ENCODE peak calls at places on chromosomes 1 and 21, in nine cellular contexts. U, M, X, Q, T, S, W, H and Z are unnamed samples. For H3K9me3 and H3K4me1, the result is how much of the 10 kb centered on the place peaks cover.

GRCh38 chr21:42337830-42338729 is 12.7 kb downstream of the TFF2 start:
- DNase-seq in U (peak), M (peak), X (peak), Q (peak), T (peak), S (no peak), W (peak), H (no peak), Z (peak)

GRCh38 chr1:39652105-39652504 is 12.7 kb upstream of the HEYL start:
- DNase-seq in U (no peak), M (no peak), X (no peak), Q (no peak), T (no peak), S (no peak), W (no peak), H (no peak), Z (peak)

GRCh38 chr1:209267968-209268367 is 315.5 kb upstream of the CAMK1G start:
- DNase-seq in U (no peak), M (no peak), X (no peak), Q (no peak), T (no peak), S (no peak), W (no peak), H (no peak), Z (no peak)

GRCh38 chr1:174643206-174643605 is 195.4 kb downstream of the GPR52 start:
- DNase-seq in U (no peak), M (no peak), X (no peak), Q (no peak), T (no peak), S (no peak), W (no peak), H (no peak), Z (no peak)

GRCh38 chr21:34810786-34811185 is 142.0 kb downstream of the CLIC6 start:
- DNase-seq in U (no peak), M (no peak), X (no peak), Q (no peak), T (no peak), S (no peak), W (no peak), H (no peak), Z (no peak)

GRCh38 chr21:44856131-44856530 is 17.4 kb downstream of the PTTG1IP start:
- DNase-seq in U (no peak), M (no peak), X (peak), Q (peak), T (no peak), S (no peak), W (no peak), H (no peak), Z (no peak)

GRCh38 chr1:116826818-116827606 is 72.8 kb downstream of the CD2 start:
- DNase-seq in U (no peak), M (no peak), X (no peak), Q (no peak), T (peak), S (no peak), W (no peak), H (no peak), Z (no peak)

GRCh38 chr1:186188736-186189135 is 186.3 kb downstream of the TPR start:
- DNase-seq in U (no peak), M (no peak), X (no peak), Q (no peak), T (peak), S (no peak), W (no peak), H (no peak), Z (no peak)

GRCh38 chr1:175839678-175840669 is 96.6 kb upstream of the TNR start:
- DNase-seq in U (no peak), M (no peak), X (no peak), Q (no peak), T (no peak), S (no peak), W (no peak), H (no peak), Z (no peak)

GRCh38 chr1:186102559-186103148 is 272.4 kb downstream of the TPR start:
- DNase-seq in U (peak), M (no peak), X (no peak), Q (no peak), T (peak), S (no peak), W (no peak), H (no peak), Z (peak)

GRCh38 chr1:186828612-186829542 is at the start of gene PLA2G4A:
- DNase-seq in U (peak), M (no peak), X (peak), Q (peak), T (peak), S (no peak), W (peak), H (no peak), Z (peak)

GRCh38 chr1:194512957-194513356 is 1326.5 kb upstream of the B3GALT2 start:
- DNase-seq in U (peak), M (no peak), X (no peak), Q (no peak), T (peak), S (no peak), W (no peak), H (no peak), Z (no peak)

GRCh38 chr1:220786337-220787068 is at the start of gene MTARC1:
- DNase-seq in U (peak), M (peak), X (peak), Q (peak), T (peak), S (no peak), W (peak), H (no peak), Z (peak)

GRCh38 chr1:185696419-185697150 is 37.6 kb upstream of the HMCN1 start:
- DNase-seq in U (no peak), M (no peak), X (no peak), Q (no peak), T (no peak), S (no peak), W (no peak), H (no peak), Z (no peak)

GRCh38 chr1:240803151-240803550 is 191.2 kb upstream of the GREM2 start:
- DNase-seq in U (no peak), M (no peak), X (no peak), Q (no peak), T (peak), S (no peak), W (no peak), H (no peak), Z (no peak)

GRCh38 chr1:200891774-200892157 is 2.9 kb upstream of the INAVA start:
- DNase-seq in U (peak), M (peak), X (no peak), Q (peak), T (no peak), S (no peak), W (peak), H (no peak), Z (no peak)

GRCh38 chr1:14367444-14367843 is 231.0 kb upstream of the KAZN start:
- DNase-seq in U (no peak), M (no peak), X (no peak), Q (no peak), T (no peak), S (no peak), W (no peak), H (no peak), Z (no peak)

GRCh38 chr1:202046227-202046626 is 35.8 kb downstream of the ELF3 start:
- DNase-seq in U (no peak), M (no peak), X (peak), Q (peak), T (no peak), S (no peak), W (no peak), H (no peak), Z (no peak)

DNA sequence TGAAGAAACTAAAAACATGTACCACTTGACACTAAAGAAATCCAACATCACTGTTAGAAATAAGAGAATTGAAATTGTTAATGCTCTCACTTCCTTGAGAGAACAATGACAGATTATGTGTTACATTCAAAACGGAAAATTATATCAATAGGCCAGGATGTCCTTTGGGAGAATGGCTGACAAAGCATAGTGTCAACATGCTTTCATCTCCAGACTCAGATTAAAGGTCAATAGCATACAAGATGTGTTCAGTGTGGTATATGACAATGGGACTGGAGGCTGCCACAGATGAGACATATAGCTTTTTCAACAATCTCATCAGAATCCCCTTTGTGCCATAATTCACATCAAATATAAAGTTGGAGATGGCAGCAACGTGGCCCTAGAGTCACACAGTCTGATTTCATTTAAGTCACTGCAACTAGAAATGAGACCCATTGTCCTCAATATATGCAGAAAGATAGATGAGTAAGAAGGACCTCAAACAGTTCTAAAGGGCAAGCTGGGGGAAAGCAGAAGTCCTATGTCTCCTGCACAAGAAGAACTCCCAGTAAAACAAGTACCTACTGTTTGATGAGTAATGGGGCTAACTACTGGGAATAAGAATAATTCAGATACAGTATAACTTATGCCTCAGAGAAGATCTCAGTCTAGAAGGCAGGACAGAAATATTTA is 327.9 kb downstream of the TTLL7 start:
- DNase-seq in U (no peak), M (no peak), X (no peak), Q (no peak), T (no peak), S (no peak), W (no peak), H (no peak), Z (no peak)
- H3K9me3 ChIP-seq in U (under half), M (under half), X (under half), Q (under half), T (under half), S (under half), W (under half), H (under half), Z (under half)

GRCh38 chr1:19468397-19468956 is 16.9 kb downstream of the CAPZB start:
- DNase-seq in U (no peak), M (no peak), X (peak), Q (peak), T (no peak), S (peak), W (peak), H (no peak), Z (peak)
- H3K4me1 ChIP-seq in U (under half), M (under half), X (half or more), Q (half or more), T (under half), S (under half), W (half or more), H (under half), Z (half or more)

GRCh38 chr21:24200052-24200451 is 1407.2 kb downstream of the MRPL39 start:
- DNase-seq in U (no peak), M (no peak), X (no peak), Q (no peak), T (no peak), S (no peak), W (no peak), H (no peak), Z (no peak)

GRCh38 chr21:24197132-24197643 is 1410.1 kb downstream of the MRPL39 start:
- DNase-seq in U (no peak), M (no peak), X (no peak), Q (no peak), T (no peak), S (no peak), W (no peak), H (no peak), Z (no peak)

GRCh38 chr21:24197956-24198355 is 1409.3 kb downstream of the MRPL39 start:
- DNase-seq in U (no peak), M (no peak), X (no peak), Q (no peak), T (peak), S (no peak), W (no peak), H (no peak), Z (no peak)
- H3K9me3 ChIP-seq in U (under half), M (under half), X (under half), Q (under half), T (under half), S (under half), W (under half), H (under half), Z (under half)

GRCh38 chr1:205488074-205488723 is 16.3 kb upstream of the CDK18 start:
- DNase-seq in U (peak), M (peak), X (no peak), Q (no peak), T (peak), S (no peak), W (no peak), H (no peak), Z (peak)
- H3K4me1 ChIP-seq in U (under half), M (under half), X (under half), Q (under half), T (under half), S (under half), W (under half), H (under half), Z (under half)

GRCh38 chr1:7319196-7319595 is 451.9 kb upstream of the VAMP3 start:
- DNase-seq in U (no peak), M (no peak), X (no peak), Q (no peak), T (no peak), S (no peak), W (no peak), H (no peak), Z (no peak)

GRCh38 chr1:7320661-7321060 is 450.4 kb upstream of the VAMP3 start:
- DNase-seq in U (no peak), M (no peak), X (no peak), Q (no peak), T (no peak), S (no peak), W (no peak), H (no peak), Z (no peak)

GRCh38 chr1:7322912-7323311 is 448.2 kb upstream of the VAMP3 start:
- DNase-seq in U (no peak), M (no peak), X (no peak), Q (no peak), T (no peak), S (no peak), W (no peak), H (no peak), Z (no peak)

GRCh38 chr1:7325254-7325653 is 445.8 kb upstream of the VAMP3 start:
- DNase-seq in U (no peak), M (no peak), X (no peak), Q (no peak), T (no peak), S (no peak), W (no peak), H (no peak), Z (no peak)

GRCh38 chr1:7322283-7322785 is 448.8 kb upstream of the VAMP3 start:
- DNase-seq in U (no peak), M (no peak), X (no peak), Q (no peak), T (no peak), S (no peak), W (no peak), H (no peak), Z (no peak)
- H3K9me3 ChIP-seq in U (under half), M (under half), X (under half), Q (under half), T (under half), S (under half), W (under half), H (under half), Z (under half)

GRCh38 chr1:92465256-92465647 is 21.5 kb downstream of the GFI1 start:
- DNase-seq in U (no peak), M (no peak), X (no peak), Q (no peak), T (no peak), S (no peak), W (no peak), H (no peak), Z (no peak)

GRCh38 chr1:92470216-92470615 is 16.5 kb downstream of the GFI1 start:
- DNase-seq in U (no peak), M (no peak), X (no peak), Q (no peak), T (no peak), S (no peak), W (no peak), H (no peak), Z (no peak)

GRCh38 chr1:92464588-92465255 is 22.0 kb downstream of the GFI1 start:
- DNase-seq in U (no peak), M (no peak), X (no peak), Q (no peak), T (no peak), S (no peak), W (no peak), H (no peak), Z (no peak)

GRCh38 chr1:92461364-92462097 is 25.2 kb downstream of the GFI1 start:
- DNase-seq in U (no peak), M (no peak), X (no peak), Q (no peak), T (no peak), S (no peak), W (no peak), H (no peak), Z (no peak)

GRCh38 chr1:92466702-92467101 is 20.0 kb downstream of the GFI1 start:
- DNase-seq in U (no peak), M (no peak), X (no peak), Q (no peak), T (no peak), S (no peak), W (no peak), H (no peak), Z (no peak)
- H3K4me1 ChIP-seq in U (under half), M (under half), X (under half), Q (under half), T (under half), S (under half), W (half or more), H (under half), Z (under half)

DNA sequence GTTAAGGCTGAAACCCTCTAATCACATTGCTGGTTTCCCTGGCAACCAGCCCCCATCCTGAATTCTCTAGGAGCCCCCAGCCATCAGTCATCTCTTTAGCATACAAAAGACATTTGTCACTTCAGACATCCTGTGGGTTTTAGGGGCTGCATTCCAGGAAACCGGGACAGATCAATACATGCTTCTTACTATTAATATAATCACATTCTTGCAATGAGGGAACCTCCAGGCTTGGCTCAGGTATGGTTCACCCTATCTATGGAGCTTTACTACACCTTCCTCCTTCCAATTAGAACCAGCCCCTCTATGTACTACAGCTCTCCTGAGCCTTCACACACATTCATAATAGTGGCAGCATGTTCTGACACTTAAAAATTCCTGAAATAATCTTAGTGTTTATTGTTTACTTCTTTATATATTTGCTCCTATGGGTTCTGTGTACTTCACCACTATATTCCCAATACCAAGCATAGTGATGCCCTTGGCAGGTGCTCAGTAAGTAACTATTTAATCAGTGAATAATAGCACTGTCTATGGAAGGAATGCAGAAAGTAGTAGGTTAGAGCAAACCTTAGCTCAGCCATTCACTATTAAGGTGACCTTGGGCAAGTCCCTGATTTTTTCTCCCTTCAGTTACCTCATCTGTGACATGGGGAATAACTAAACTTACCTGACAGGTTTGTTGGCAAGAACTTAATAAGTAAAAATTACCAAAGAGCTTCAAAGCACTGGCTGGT is 59.6 kb downstream of the ZNF678 start:
- DNase-seq in U (no peak), M (no peak), X (no peak), Q (no peak), T (no peak), S (no peak), W (no peak), H (no peak), Z (no peak)
- H3K9me3 ChIP-seq in U (under half), M (half or more), X (under half), Q (under half), T (under half), S (under half), W (half or more), H (under half), Z (under half)

GRCh38 chr1:235077163-235077540 is 51.5 kb downstream of the TOMM20 start:
- DNase-seq in U (no peak), M (no peak), X (peak), Q (no peak), T (no peak), S (no peak), W (peak), H (no peak), Z (no peak)
- H3K4me1 ChIP-seq in U (under half), M (under half), X (half or more), Q (under half), T (under half), S (half or more), W (half or more), H (under half), Z (under half)

DNA sequence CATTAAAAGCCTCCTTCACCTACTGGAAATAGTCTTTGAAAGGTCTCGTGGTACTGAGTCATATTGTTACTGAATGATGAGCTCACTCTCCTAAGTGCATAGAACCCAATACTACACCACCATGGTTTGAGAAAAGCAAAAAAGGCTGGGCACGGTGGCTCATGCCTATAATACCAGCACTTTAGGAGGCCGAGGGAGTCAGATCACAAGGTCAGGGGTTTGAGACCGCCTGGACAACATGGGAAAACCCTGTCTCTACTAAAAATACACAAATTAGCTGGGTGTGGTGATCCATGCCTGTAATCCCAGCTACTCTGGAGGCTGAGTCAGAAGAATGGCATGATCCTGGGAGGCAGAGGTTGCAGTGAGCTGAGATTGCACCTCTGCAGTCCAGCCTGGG is 3.3 kb upstream of the HNRNPCL1 start:
- DNase-seq in U (no peak), M (no peak), X (no peak), Q (no peak), T (no peak), S (no peak), W (no peak), H (no peak), Z (no peak)
- H3K9me3 ChIP-seq in U (under half), M (under half), X (under half), Q (under half), T (under half), S (under half), W (under half), H (under half), Z (under half)

DNA sequence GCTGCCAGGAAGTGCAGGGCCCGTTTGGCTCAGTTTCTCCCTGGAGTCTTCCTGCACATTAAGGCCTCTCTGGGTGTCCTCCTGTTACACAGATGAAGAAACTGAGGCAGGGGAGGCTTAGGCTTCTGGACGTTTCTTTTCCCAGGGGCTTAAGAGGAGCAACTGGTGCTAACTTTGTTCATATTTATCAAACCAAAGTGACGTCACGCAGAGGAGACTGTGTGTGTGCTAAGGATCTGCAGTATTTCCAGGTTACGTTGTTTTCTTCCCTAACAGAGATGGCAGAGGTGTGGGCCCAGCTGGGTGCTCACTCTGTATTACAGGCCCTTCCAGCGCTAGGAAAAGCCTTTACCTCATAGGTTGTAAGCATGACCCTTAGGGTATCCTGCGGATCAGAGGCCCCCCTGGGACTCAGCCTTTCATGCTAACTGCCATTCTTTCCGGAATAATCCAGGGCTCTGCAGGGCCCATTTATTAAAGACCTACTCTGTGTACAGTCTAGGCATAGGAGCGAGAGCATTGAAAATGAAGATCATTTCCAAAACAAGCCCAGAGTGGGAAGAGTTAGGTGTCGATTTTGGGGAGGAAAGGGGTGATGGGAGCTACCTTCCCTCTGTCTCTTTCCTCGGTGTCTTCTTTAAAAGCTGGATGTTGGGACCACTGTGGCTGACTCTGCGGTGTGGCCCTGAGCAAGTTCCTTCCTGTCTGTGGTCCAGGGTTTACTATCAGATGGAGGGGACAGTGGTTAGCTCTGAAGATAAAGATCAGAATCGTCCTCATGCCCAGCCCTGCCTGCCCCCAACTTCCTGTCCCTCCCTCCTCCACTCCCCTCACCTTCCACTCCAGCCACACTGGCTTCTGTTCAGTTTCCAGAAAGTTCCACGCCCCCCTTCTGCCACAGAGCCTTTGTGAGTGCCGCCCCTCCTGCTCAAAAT is 4.6 kb downstream of the AGTRAP start:
- DNase-seq in U (no peak), M (no peak), X (no peak), Q (no peak), T (no peak), S (no peak), W (peak), H (no peak), Z (no peak)
- H3K4me1 ChIP-seq in U (under half), M (under half), X (under half), Q (under half), T (under half), S (under half), W (half or more), H (under half), Z (under half)